ENCODE peak calls at places on chromosome 14, in six cellular contexts. E is neuronal stem cell, C is H9, Y is A673, B is cardiac muscle cell, H is mammary epithelial cell. S is an unnamed sample.
A peak's percentile ranks its signal among the peaks of the same experiment; 100 is the strongest.

GRCh38 chr14:89013098-89013504 is 188.7 kb downstream of the TTC8 start:
- DNase-seq in C (peak; percentile 73), E (no peak), B (peak; percentile 50), H (no peak), Y (peak; percentile 58), S (no peak)

GRCh38 chr14:74526854-74527585 is 33.5 kb downstream of the ISCA2 start:
- DNase-seq in Y (no peak), E (no peak), H (no peak), C (peak; percentile 66), B (peak; percentile 10), S (no peak)

GRCh38 chr14:78566859-78567172 is 396.6 kb downstream of the NRXN3 start:
- DNase-seq in B (no peak), Y (no peak), H (no peak), C (no peak), E (no peak), S (no peak)

GRCh38 chr14:76917158-76917596 is 91.0 kb downstream of the LRRC74A start:
- DNase-seq in H (peak; percentile 60), Y (peak; percentile 82), B (peak; percentile 82), E (peak; percentile 51), C (peak; percentile 87), S (no peak)

GRCh38 chr14:89544636-89545301 is 127.7 kb upstream of the FOXN3 start:
- DNase-seq in B (peak; percentile 11), H (peak; percentile 65), C (no peak), E (no peak), Y (no peak), S (no peak)

GRCh38 chr14:42141328-42141727 is 534.7 kb downstream of the LRFN5 start:
- DNase-seq in C (no peak), B (no peak), Y (no peak), H (peak; percentile 17), E (no peak), S (no peak)

GRCh38 chr14:61866932-61867920 is 105.0 kb downstream of the SNAPC1 start:
- DNase-seq in B (no peak), Y (no peak), C (no peak), H (no peak), E (no peak), S (no peak)

GRCh38 chr14:54138024-54138353 is 181.4 kb upstream of the BMP4 start:
- DNase-seq in H (no peak), E (no peak), B (no peak), C (no peak), Y (no peak), S (no peak)

GRCh38 chr14:43894534-43894933 is 612.5 kb downstream of the FSCB start:
- DNase-seq in B (peak; percentile 18), Y (peak; percentile 62), H (no peak), C (no peak), E (no peak), S (no peak)

GRCh38 chr14:102806447-102806846 is 29.2 kb downstream of the TRAF3 start:
- DNase-seq in Y (no peak), H (no peak), C (no peak), E (no peak), B (no peak), S (no peak)

GRCh38 chr14:24196071-24197061 is 1.1 kb upstream of the TM9SF1 start:
- DNase-seq in C (no peak), E (no peak), Y (no peak), B (peak; percentile 30), H (peak; percentile 17), S (no peak)

GRCh38 chr14:55731881-55732498 is 152.0 kb downstream of the KTN1 start:
- DNase-seq in C (peak; percentile 44), B (peak; percentile 64), H (no peak), Y (peak; percentile 63), E (peak; percentile 43), S (no peak)

GRCh38 chr14:96625436-96625945 is 123.3 kb downstream of the PAPOLA start:
- DNase-seq in Y (no peak), E (no peak), C (peak; percentile 18), H (no peak), B (no peak), S (no peak)

GRCh38 chr14:60561845-60562746 is 53.1 kb downstream of the SIX6 start:
- DNase-seq in H (peak; percentile 47), E (peak; percentile 69), Y (peak; percentile 79), B (peak; percentile 81), C (peak; percentile 83), S (no peak)

GRCh38 chr14:54709444-54709843 is 142.5 kb downstream of the SAMD4A start:
- DNase-seq in H (no peak), E (no peak), Y (no peak), C (no peak), B (no peak), S (no peak)

GRCh38 chr14:44803239-44803905 is 158.4 kb downstream of the KLHL28 start:
- DNase-seq in B (peak; percentile 87), E (peak; percentile 52), Y (peak; percentile 84), H (peak; percentile 46), C (no peak), S (no peak)

GRCh38 chr14:98174031-98174430 is 1098.0 kb downstream of the BCL11B start:
- DNase-seq in B (no peak), C (no peak), E (no peak), Y (no peak), H (no peak), S (no peak)

GRCh38 chr14:30267141-30267540 is 291.8 kb upstream of the G2E3 start:
- DNase-seq in Y (no peak), E (no peak), B (peak; percentile 30), H (peak; percentile 26), C (no peak), S (no peak)

GRCh38 chr14:70033561-70033960 is 154.3 kb downstream of the SMOC1 start:
- DNase-seq in E (no peak), H (no peak), Y (no peak), C (no peak), B (no peak), S (no peak)

GRCh38 chr14:21367582-21368144 is 16.2 kb downstream of the SUPT16H start:
- DNase-seq in C (no peak), Y (no peak), H (no peak), E (no peak), B (no peak), S (no peak)

GRCh38 chr14:87944987-87945604 is 47.9 kb downstream of the GALC start:
- DNase-seq in H (peak; percentile 23), C (no peak), B (peak; percentile 73), Y (peak; percentile 51), E (peak; percentile 49), S (no peak)

GRCh38 chr14:37663498-37663897 is 68.1 kb downstream of the TTC6 start:
- DNase-seq in C (no peak), B (no peak), H (no peak), Y (no peak), E (no peak), S (no peak)

GRCh38 chr14:32259368-32260013 is 56.4 kb upstream of the RNU6-8 start:
- DNase-seq in E (no peak), Y (peak; percentile 69), B (peak; percentile 30), C (peak; percentile 43), H (peak; percentile 82), S (no peak)

GRCh38 chr14:57179273-57179672 is 89.4 kb downstream of the EXOC5 start:
- DNase-seq in B (no peak), H (no peak), E (no peak), C (peak; percentile 33), Y (no peak), S (no peak)

GRCh38 chr14:58488550-58488949 is 61.0 kb downstream of the KIAA0586 start:
- DNase-seq in B (peak; percentile 36), C (no peak), Y (peak; percentile 6), H (peak; percentile 46), E (no peak), S (no peak)

GRCh38 chr14:89911018-89911919 is 43.3 kb downstream of the EFCAB11 start:
- DNase-seq in B (peak; percentile 71), E (peak; percentile 12), Y (no peak), C (peak; percentile 59), H (no peak), S (no peak)

GRCh38 chr14:61174395-61175386 is 106.4 kb downstream of the TMEM30B start:
- DNase-seq in E (no peak), H (peak; percentile 54), C (no peak), B (peak; percentile 63), Y (peak; percentile 92), S (no peak)

GRCh38 chr14:68949236-68949965 is 29.7 kb downstream of the ACTN1 start:
- DNase-seq in C (no peak), B (no peak), E (no peak), H (peak; percentile 51), Y (no peak), S (no peak)

GRCh38 chr14:68946423-68946822 is 32.7 kb downstream of the ACTN1 start:
- DNase-seq in Y (no peak), C (no peak), B (no peak), E (no peak), H (no peak), S (no peak)

GRCh38 chr14:68945585-68946289 is 33.4 kb downstream of the ACTN1 start:
- DNase-seq in E (no peak), Y (no peak), B (no peak), H (no peak), C (no peak), S (no peak)

GRCh38 chr14:68948686-68949085 is 30.4 kb downstream of the ACTN1 start:
- DNase-seq in B (no peak), Y (peak; percentile 19), C (no peak), H (no peak), E (no peak), S (no peak)

GRCh38 chr14:68947802-68948201 is 31.3 kb downstream of the ACTN1 start:
- DNase-seq in Y (peak; percentile 97), B (peak; percentile 89), H (peak; percentile 49), E (no peak), C (no peak), S (peak; percentile 70)
- H3K4me1 ChIP-seq in Y (peaks cover 98% of the 10 kb centered on the region), B (peaks cover 51% of the 10 kb centered on the region), H (peaks cover 96% of the 10 kb centered on the region), E (no peaks in the 10 kb centered on the region), C (peaks cover 8% of the 10 kb centered on the region), S (peaks cover 75% of the 10 kb centered on the region)

GRCh38 chr14:93009471-93010117 is 86.6 kb downstream of the CHGA start:
- DNase-seq in E (no peak), H (no peak), Y (no peak), C (no peak), B (no peak), S (no peak)
- H3K4me1 ChIP-seq in E (peaks cover 13% of the 10 kb centered on the region), H (peaks cover 52% of the 10 kb centered on the region), Y (peaks cover 7% of the 10 kb centered on the region), C (no peaks in the 10 kb centered on the region), B (peaks cover 21% of the 10 kb centered on the region), S (peaks cover 62% of the 10 kb centered on the region)

GRCh38 chr14:71668942-71669341 is 263.3 kb upstream of the RGS6 start:
- DNase-seq in H (no peak), Y (no peak), B (no peak), C (no peak), E (no peak), S (no peak)
- H3K4me1 ChIP-seq in H (peaks cover 4% of the 10 kb centered on the region), Y (peaks cover 32% of the 10 kb centered on the region), B (peaks cover 5% of the 10 kb centered on the region), C (no peaks in the 10 kb centered on the region), E (peaks cover 4% of the 10 kb centered on the region), S (peaks cover 43% of the 10 kb centered on the region)

GRCh38 chr14:22849212-22849819 is 12.9 kb downstream of the MMP14 start:
- DNase-seq in B (peak; percentile 86), Y (no peak), E (no peak), H (peak; percentile 71), C (no peak), S (peak; percentile 25)

GRCh38 chr14:22845821-22846625 is 9.6 kb downstream of the MMP14 start:
- DNase-seq in B (no peak), Y (no peak), C (no peak), H (no peak), E (no peak), S (no peak)

GRCh38 chr14:22846811-22847307 is 10.5 kb downstream of the MMP14 start:
- DNase-seq in C (no peak), E (no peak), H (no peak), Y (no peak), B (no peak), S (no peak)

GRCh38 chr14:22848391-22849164 is 12.2 kb downstream of the MMP14 start:
- DNase-seq in Y (peak; percentile 74), H (peak; percentile 54), C (peak; percentile 48), B (peak; percentile 98), E (no peak), S (peak; percentile 60)

GRCh38 chr14:22847661-22848341 is 11.4 kb downstream of the MMP14 start:
- DNase-seq in Y (no peak), E (no peak), B (peak; percentile 75), H (peak; percentile 71), C (no peak), S (no peak)
- H3K4me1 ChIP-seq in Y (peaks cover 24% of the 10 kb centered on the region), E (peaks cover 15% of the 10 kb centered on the region), B (no peaks in the 10 kb centered on the region), H (peaks cover 76% of the 10 kb centered on the region), C (peaks cover 2% of the 10 kb centered on the region), S (peaks cover 54% of the 10 kb centered on the region)